ENCODE peak calls at places on chromosome 21, in eight cellular contexts. One of them, this sample, is unnamed.

GRCh38 chr21:31557956-31558838 is 101.3 kb upstream of the SOD1 start:
- DNase-seq in neural crest cell: peak
- DNase-seq in GM06990: peak
- DNase-seq in spleen: peak
- DNase-seq in prostate gland: peak
- DNase-seq in CD4-positive, alpha-beta T cell: peak
- DNase-seq in HL-60: no peak
- DNase-seq in nephron progenitor cell: peak
- DNase-seq in this sample: peak

GRCh38 chr21:17688912-17689874 is 76.5 kb upstream of the BTG3 start:
- DNase-seq in neural crest cell: no peak
- DNase-seq in GM06990: peak
- DNase-seq in spleen: peak
- DNase-seq in prostate gland: peak
- DNase-seq in CD4-positive, alpha-beta T cell: peak
- DNase-seq in HL-60: no peak
- DNase-seq in nephron progenitor cell: no peak
- DNase-seq in this sample: no peak

GRCh38 chr21:38645282-38645681 is 147.0 kb upstream of the ERG start:
- DNase-seq in neural crest cell: no peak
- DNase-seq in GM06990: no peak
- DNase-seq in spleen: no peak
- DNase-seq in prostate gland: no peak
- DNase-seq in CD4-positive, alpha-beta T cell: no peak
- DNase-seq in HL-60: no peak
- DNase-seq in nephron progenitor cell: no peak
- DNase-seq in this sample: no peak

GRCh38 chr21:33608559-33608958 is 20.1 kb upstream of the DONSON start:
- DNase-seq in neural crest cell: no peak
- DNase-seq in GM06990: no peak
- DNase-seq in spleen: no peak
- DNase-seq in prostate gland: no peak
- DNase-seq in CD4-positive, alpha-beta T cell: no peak
- DNase-seq in HL-60: no peak
- DNase-seq in nephron progenitor cell: no peak
- DNase-seq in this sample: no peak

GRCh38 chr21:32613436-32614043 is 1.4 kb upstream of the CFAP298 start:
- DNase-seq in neural crest cell: no peak
- DNase-seq in GM06990: no peak
- DNase-seq in spleen: no peak
- DNase-seq in prostate gland: no peak
- DNase-seq in CD4-positive, alpha-beta T cell: no peak
- DNase-seq in HL-60: no peak
- DNase-seq in nephron progenitor cell: no peak
- DNase-seq in this sample: no peak

GRCh38 chr21:14773777-14774345 is 227.7 kb upstream of the SAMSN1 start:
- DNase-seq in neural crest cell: peak
- DNase-seq in GM06990: no peak
- DNase-seq in spleen: peak
- DNase-seq in prostate gland: no peak
- DNase-seq in CD4-positive, alpha-beta T cell: peak
- DNase-seq in HL-60: peak
- DNase-seq in nephron progenitor cell: peak
- DNase-seq in this sample: no peak

GRCh38 chr21:34574984-34575529 is 39.9 kb downstream of the RCAN1 start:
- DNase-seq in neural crest cell: no peak
- DNase-seq in GM06990: no peak
- DNase-seq in spleen: no peak
- DNase-seq in prostate gland: no peak
- DNase-seq in CD4-positive, alpha-beta T cell: no peak
- DNase-seq in HL-60: no peak
- DNase-seq in nephron progenitor cell: no peak
- DNase-seq in this sample: no peak

GRCh38 chr21:16279658-16280581 is 550.1 kb downstream of the USP25 start:
- DNase-seq in neural crest cell: peak
- DNase-seq in GM06990: no peak
- DNase-seq in spleen: no peak
- DNase-seq in prostate gland: peak
- DNase-seq in CD4-positive, alpha-beta T cell: no peak
- DNase-seq in HL-60: no peak
- DNase-seq in nephron progenitor cell: peak
- DNase-seq in this sample: no peak

GRCh38 chr21:17083084-17083483 is 429.8 kb upstream of the CXADR start:
- DNase-seq in neural crest cell: no peak
- DNase-seq in GM06990: no peak
- DNase-seq in spleen: no peak
- DNase-seq in prostate gland: no peak
- DNase-seq in CD4-positive, alpha-beta T cell: no peak
- DNase-seq in HL-60: no peak
- DNase-seq in nephron progenitor cell: no peak
- DNase-seq in this sample: no peak

GRCh38 chr21:31326478-31327247 is 17.4 kb downstream of the TIAM1 start:
- DNase-seq in neural crest cell: no peak
- DNase-seq in GM06990: peak
- DNase-seq in spleen: no peak
- DNase-seq in prostate gland: no peak
- DNase-seq in CD4-positive, alpha-beta T cell: peak
- DNase-seq in HL-60: no peak
- DNase-seq in nephron progenitor cell: no peak
- DNase-seq in this sample: no peak

GRCh38 chr21:26961704-26962103 is 5.2 kb downstream of the ADAMTS5 start:
- DNase-seq in neural crest cell: no peak
- DNase-seq in GM06990: no peak
- DNase-seq in spleen: no peak
- DNase-seq in prostate gland: no peak
- DNase-seq in CD4-positive, alpha-beta T cell: no peak
- DNase-seq in HL-60: no peak
- DNase-seq in nephron progenitor cell: no peak
- DNase-seq in this sample: no peak

GRCh38 chr21:35420658-35421057 is 371.6 kb upstream of the RUNX1 start:
- DNase-seq in neural crest cell: no peak
- DNase-seq in GM06990: no peak
- DNase-seq in spleen: no peak
- DNase-seq in prostate gland: no peak
- DNase-seq in CD4-positive, alpha-beta T cell: no peak
- DNase-seq in HL-60: no peak
- DNase-seq in nephron progenitor cell: no peak
- DNase-seq in this sample: no peak

GRCh38 chr21:25901580-25901979 is 166.8 kb downstream of the GABPA start:
- DNase-seq in neural crest cell: no peak
- DNase-seq in GM06990: no peak
- DNase-seq in spleen: no peak
- DNase-seq in prostate gland: no peak
- DNase-seq in CD4-positive, alpha-beta T cell: no peak
- DNase-seq in HL-60: no peak
- DNase-seq in nephron progenitor cell: no peak
- DNase-seq in this sample: no peak

GRCh38 chr21:34274001-34274400 is 89.8 kb upstream of the KCNE2 start:
- DNase-seq in neural crest cell: no peak
- DNase-seq in GM06990: no peak
- DNase-seq in spleen: no peak
- DNase-seq in prostate gland: no peak
- DNase-seq in CD4-positive, alpha-beta T cell: no peak
- DNase-seq in HL-60: no peak
- DNase-seq in nephron progenitor cell: no peak
- DNase-seq in this sample: no peak

GRCh38 chr21:34743831-34744230 is 75.0 kb downstream of the CLIC6 start:
- DNase-seq in neural crest cell: no peak
- DNase-seq in GM06990: no peak
- DNase-seq in spleen: no peak
- DNase-seq in prostate gland: peak
- DNase-seq in CD4-positive, alpha-beta T cell: no peak
- DNase-seq in HL-60: no peak
- DNase-seq in nephron progenitor cell: no peak
- DNase-seq in this sample: no peak

GRCh38 chr21:20999567-21000169 is 1.5 kb downstream of the NCAM2 start:
- DNase-seq in neural crest cell: peak
- DNase-seq in GM06990: no peak
- DNase-seq in spleen: no peak
- DNase-seq in prostate gland: no peak
- DNase-seq in CD4-positive, alpha-beta T cell: no peak
- DNase-seq in HL-60: peak
- DNase-seq in nephron progenitor cell: peak
- DNase-seq in this sample: no peak

GRCh38 chr21:45103966-45104520 is 29.7 kb downstream of the ADARB1 start:
- DNase-seq in neural crest cell: no peak
- DNase-seq in GM06990: no peak
- DNase-seq in spleen: no peak
- DNase-seq in prostate gland: no peak
- DNase-seq in CD4-positive, alpha-beta T cell: no peak
- DNase-seq in HL-60: no peak
- DNase-seq in nephron progenitor cell: no peak
- DNase-seq in this sample: no peak

GRCh38 chr21:45097827-45098387 is 23.5 kb downstream of the ADARB1 start:
- DNase-seq in neural crest cell: no peak
- DNase-seq in GM06990: no peak
- DNase-seq in spleen: no peak
- DNase-seq in prostate gland: no peak
- DNase-seq in CD4-positive, alpha-beta T cell: no peak
- DNase-seq in HL-60: no peak
- DNase-seq in nephron progenitor cell: no peak
- DNase-seq in this sample: no peak

GRCh38 chr21:45102391-45102932 is 28.1 kb downstream of the ADARB1 start:
- DNase-seq in neural crest cell: no peak
- DNase-seq in GM06990: no peak
- DNase-seq in spleen: no peak
- DNase-seq in prostate gland: peak
- DNase-seq in CD4-positive, alpha-beta T cell: no peak
- DNase-seq in HL-60: no peak
- DNase-seq in nephron progenitor cell: no peak
- DNase-seq in this sample: no peak

GRCh38 chr21:45098867-45099266 is 24.5 kb downstream of the ADARB1 start:
- DNase-seq in neural crest cell: no peak
- DNase-seq in GM06990: no peak
- DNase-seq in spleen: no peak
- DNase-seq in prostate gland: no peak
- DNase-seq in CD4-positive, alpha-beta T cell: no peak
- DNase-seq in HL-60: no peak
- DNase-seq in nephron progenitor cell: no peak
- DNase-seq in this sample: no peak

DNA sequence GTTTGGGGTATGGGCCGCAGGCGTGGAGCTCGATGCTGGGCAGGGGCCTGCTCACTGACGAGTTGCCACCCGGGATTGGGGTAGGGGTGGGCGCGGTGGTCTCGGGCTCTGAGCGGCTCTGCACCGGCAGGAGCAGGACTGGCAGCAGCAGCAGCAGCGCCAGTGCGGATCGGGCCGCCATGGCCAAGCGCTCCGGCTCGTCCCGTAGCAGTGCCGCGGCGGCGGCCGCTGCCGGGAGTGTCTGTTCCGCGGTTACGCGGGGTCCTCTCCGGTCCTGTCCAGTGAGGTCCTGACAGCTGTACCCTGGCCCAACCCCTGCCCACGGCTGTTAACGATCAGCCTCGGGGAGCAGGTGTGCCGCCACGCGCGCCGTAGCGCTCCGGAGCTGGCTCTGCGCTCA is 26.5 kb downstream of the ADARB1 start:
- DNase-seq in neural crest cell: no peak
- DNase-seq in GM06990: no peak
- DNase-seq in spleen: no peak
- DNase-seq in prostate gland: no peak
- DNase-seq in CD4-positive, alpha-beta T cell: no peak
- DNase-seq in HL-60: no peak
- DNase-seq in nephron progenitor cell: no peak
- DNase-seq in this sample: no peak
- TF ChIP-seq CTCF in neural crest cell: no peak
- TF ChIP-seq CTCF in GM06990: no peak
- TF ChIP-seq CTCF in spleen: no peak
- TF ChIP-seq CTCF in prostate gland: no peak
- TF ChIP-seq CTCF in CD4-positive, alpha-beta T cell: no peak
- TF ChIP-seq CTCF in HL-60: no peak
- TF ChIP-seq CTCF in nephron progenitor cell: no peak
- TF ChIP-seq CTCF in this sample: no peak

DNA sequence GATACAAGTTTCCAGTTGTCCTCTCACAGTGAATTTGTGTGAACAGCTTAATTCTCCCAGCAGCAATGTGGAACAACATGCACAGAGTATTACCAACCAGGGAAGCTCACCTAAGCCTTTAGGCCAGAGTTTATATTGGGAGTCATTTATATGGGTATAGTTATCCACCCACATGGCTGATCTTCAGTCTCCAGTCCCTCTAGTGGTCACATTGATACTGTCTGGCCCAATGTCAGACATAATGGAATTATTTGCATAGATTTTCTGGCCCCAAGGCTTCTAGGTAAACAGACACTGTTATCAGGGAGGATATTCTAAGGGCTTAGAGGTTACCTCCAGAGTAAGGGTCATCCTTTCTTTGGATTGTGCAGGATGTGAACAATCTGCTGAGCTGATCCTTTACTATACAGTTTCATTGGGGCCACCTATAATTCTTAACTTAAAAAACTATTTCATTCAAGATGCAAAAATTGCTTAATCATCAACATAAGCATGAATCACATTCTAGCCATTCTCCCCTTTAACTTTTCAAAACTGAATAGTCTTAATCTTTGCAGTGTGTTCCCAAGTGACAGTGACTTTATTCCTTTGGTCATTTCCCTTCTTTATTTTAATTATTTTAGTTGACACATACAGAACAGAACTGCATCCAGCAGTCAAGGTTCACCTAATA is 210.9 kb downstream of the LTN1 start:
- DNase-seq in neural crest cell: no peak
- DNase-seq in GM06990: no peak
- DNase-seq in spleen: no peak
- DNase-seq in prostate gland: no peak
- DNase-seq in CD4-positive, alpha-beta T cell: no peak
- DNase-seq in HL-60: no peak
- DNase-seq in nephron progenitor cell: no peak
- DNase-seq in this sample: no peak
- TF ChIP-seq CTCF in neural crest cell: peak
- TF ChIP-seq CTCF in GM06990: peak
- TF ChIP-seq CTCF in spleen: peak
- TF ChIP-seq CTCF in prostate gland: no peak
- TF ChIP-seq CTCF in CD4-positive, alpha-beta T cell: peak
- TF ChIP-seq CTCF in HL-60: peak
- TF ChIP-seq CTCF in nephron progenitor cell: no peak
- TF ChIP-seq CTCF in this sample: peak

GRCh38 chr21:19507682-19508260 is 1104.2 kb upstream of the TMPRSS15 start:
- DNase-seq in neural crest cell: no peak
- DNase-seq in GM06990: no peak
- DNase-seq in spleen: no peak
- DNase-seq in prostate gland: no peak
- DNase-seq in CD4-positive, alpha-beta T cell: no peak
- DNase-seq in HL-60: no peak
- DNase-seq in nephron progenitor cell: no peak
- DNase-seq in this sample: no peak
- TF ChIP-seq CTCF in neural crest cell: peak
- TF ChIP-seq CTCF in GM06990: peak
- TF ChIP-seq CTCF in spleen: no peak
- TF ChIP-seq CTCF in prostate gland: no peak
- TF ChIP-seq CTCF in CD4-positive, alpha-beta T cell: no peak
- TF ChIP-seq CTCF in HL-60: no peak
- TF ChIP-seq CTCF in nephron progenitor cell: peak
- TF ChIP-seq CTCF in this sample: peak

DNA sequence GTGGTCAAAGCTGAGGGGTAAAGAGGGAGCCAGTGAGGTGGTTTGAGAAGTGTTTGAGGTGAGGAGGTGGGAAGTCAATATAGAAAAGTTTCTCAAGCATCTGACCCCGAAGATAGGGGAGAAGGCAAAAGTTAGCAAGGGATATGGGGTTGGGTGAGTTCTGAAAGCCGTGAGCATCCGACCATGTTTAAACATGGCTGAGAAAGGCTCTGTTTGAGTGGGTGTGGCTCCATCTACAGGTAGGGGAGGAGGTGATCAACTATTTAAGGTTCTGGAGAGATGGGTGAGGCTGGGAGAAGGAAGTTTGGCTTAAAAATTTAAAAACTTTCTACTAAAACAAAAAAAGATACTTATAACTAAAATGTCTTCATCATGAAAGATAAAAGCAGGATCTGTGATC is 273.8 kb downstream of the KCNJ6 start:
- DNase-seq in neural crest cell: no peak
- DNase-seq in GM06990: no peak
- DNase-seq in spleen: no peak
- DNase-seq in prostate gland: peak
- DNase-seq in CD4-positive, alpha-beta T cell: no peak
- DNase-seq in HL-60: no peak
- DNase-seq in nephron progenitor cell: no peak
- DNase-seq in this sample: no peak
- TF ChIP-seq CTCF in neural crest cell: peak
- TF ChIP-seq CTCF in GM06990: peak
- TF ChIP-seq CTCF in spleen: no peak
- TF ChIP-seq CTCF in prostate gland: peak
- TF ChIP-seq CTCF in CD4-positive, alpha-beta T cell: peak
- TF ChIP-seq CTCF in HL-60: no peak
- TF ChIP-seq CTCF in nephron progenitor cell: peak
- TF ChIP-seq CTCF in this sample: peak

This sample was measured in progenitor cell of endocrine pancreas.